ENCODE peak calls at places on chromosomes 7 and 10, in nine cellular contexts. K, R, T, O, I, D, X, A and Q are unnamed samples.

GRCh38 chr7:6210973-6211372 is 61.5 kb downstream of the CYTH3 start:
- DNase-seq in K (no peak), R (no peak), T (no peak), O (no peak), I (no peak), D (no peak), X (no peak), A (no peak), Q (no peak)

GRCh38 chr7:28904539-28905143 is 53.5 kb downstream of the TRIL start:
- DNase-seq in K (no peak), R (no peak), T (no peak), O (peak; percentile 32), I (no peak), D (no peak), X (no peak), A (no peak), Q (no peak)

GRCh38 chr7:141114141-141114664 is 40.3 kb downstream of the TMEM178B start:
- DNase-seq in K (no peak), R (no peak), T (no peak), O (no peak), I (no peak), D (no peak), X (no peak), A (no peak), Q (no peak)

GRCh38 chr7:23072043-23072442 is 33.5 kb upstream of the KLHL7 start:
- DNase-seq in K (no peak), R (no peak), T (no peak), O (peak; percentile 48), I (no peak), D (no peak), X (no peak), A (no peak), Q (no peak)

GRCh38 chr7:157791666-157792065 is 454.9 kb downstream of the DNAJB6 start:
- DNase-seq in K (no peak), R (no peak), T (no peak), O (no peak), I (no peak), D (no peak), X (no peak), A (no peak), Q (no peak)

GRCh38 chr7:44733708-44734481 is 14.8 kb upstream of the ZMIZ2 start:
- DNase-seq in K (no peak), R (no peak), T (no peak), O (no peak), I (no peak), D (no peak), X (no peak), A (no peak), Q (no peak)

GRCh38 chr10:79380125-79380917 is 33.1 kb downstream of the PPIF start:
- DNase-seq in K (no peak), R (no peak), T (no peak), O (no peak), I (no peak), D (no peak), X (no peak), A (peak; percentile 51), Q (no peak)

GRCh38 chr10:60433684-60434083 is 44.0 kb upstream of the ANK3 start:
- DNase-seq in K (no peak), R (no peak), T (no peak), O (no peak), I (no peak), D (no peak), X (no peak), A (no peak), Q (no peak)

GRCh38 chr10:21172774-21173432 is 275.8 kb upstream of the NEBL start:
- DNase-seq in K (no peak), R (no peak), T (no peak), O (peak; percentile 44), I (no peak), D (no peak), X (no peak), A (peak; percentile 52), Q (peak; percentile 31)

GRCh38 chr7:92461027-92462003 is 14.0 kb downstream of the GATAD1 start:
- DNase-seq in K (peak; percentile 18), R (peak; percentile 43), T (no peak), O (peak; percentile 62), I (no peak), D (no peak), X (no peak), A (peak; percentile 28), Q (peak; percentile 16)

GRCh38 chr10:110858297-110858934 is 13.3 kb upstream of the PDCD4 start:
- DNase-seq in K (no peak), R (no peak), T (no peak), O (no peak), I (no peak), D (no peak), X (no peak), A (peak; percentile 69), Q (no peak)

GRCh38 chr7:151773795-151774194 is 103.1 kb downstream of the PRKAG2 start:
- DNase-seq in K (no peak), R (no peak), T (no peak), O (no peak), I (no peak), D (no peak), X (no peak), A (no peak), Q (no peak)

GRCh38 chr7:123327661-123328060 is 127.9 kb upstream of the SLC13A1 start:
- DNase-seq in K (no peak), R (no peak), T (no peak), O (no peak), I (no peak), D (no peak), X (no peak), A (no peak), Q (no peak)

GRCh38 chr10:127937915-127938440 is 31.1 kb downstream of the PTPRE start:
- DNase-seq in K (no peak), R (no peak), T (no peak), O (no peak), I (no peak), D (no peak), X (no peak), A (no peak), Q (no peak)

GRCh38 chr7:39501358-39501757 is 64.8 kb upstream of the YAE1 start:
- DNase-seq in K (no peak), R (no peak), T (no peak), O (no peak), I (no peak), D (no peak), X (no peak), A (no peak), Q (no peak)

GRCh38 chr7:46468753-46469356 is 547.8 kb upstream of the IGFBP3 start:
- DNase-seq in K (no peak), R (no peak), T (no peak), O (peak; percentile 18), I (no peak), D (no peak), X (no peak), A (no peak), Q (no peak)

GRCh38 chr7:140201393-140201792 is 24.6 kb upstream of the KDM7A start:
- DNase-seq in K (no peak), R (no peak), T (no peak), O (peak; percentile 20), I (no peak), D (no peak), X (no peak), A (no peak), Q (no peak)

GRCh38 chr7:82534687-82535086 is 91.1 kb upstream of the CACNA2D1 start:
- DNase-seq in K (no peak), R (no peak), T (no peak), O (no peak), I (no peak), D (no peak), X (no peak), A (no peak), Q (no peak)

GRCh38 chr7:151366872-151367207 is 25.2 kb downstream of the NUB1 start:
- DNase-seq in K (no peak), R (no peak), T (no peak), O (no peak), I (no peak), D (no peak), X (no peak), A (no peak), Q (no peak)

GRCh38 chr7:70649323-70649722 is 482.6 kb upstream of the GALNT17 start:
- DNase-seq in K (no peak), R (no peak), T (no peak), O (no peak), I (no peak), D (no peak), X (no peak), A (no peak), Q (no peak)

GRCh38 chr10:120451968-120452367 is 5.1 kb upstream of the PLPP4 start:
- DNase-seq in K (no peak), R (no peak), T (no peak), O (no peak), I (no peak), D (no peak), X (no peak), A (no peak), Q (no peak)

GRCh38 chr7:127845497-127846214 is 185.6 kb downstream of the LRRC4 start:
- DNase-seq in K (no peak), R (no peak), T (no peak), O (no peak), I (no peak), D (no peak), X (no peak), A (no peak), Q (no peak)

GRCh38 chr10:70169661-70170364 is 501 bp downstream of the SAR1A start:
- DNase-seq in K (no peak), R (no peak), T (no peak), O (peak; percentile 15), I (no peak), D (no peak), X (no peak), A (no peak), Q (no peak)

GRCh38 chr10:30984563-30985328 is 46.9 kb downstream of the ZNF438 start:
- DNase-seq in K (no peak), R (no peak), T (no peak), O (no peak), I (no peak), D (no peak), X (no peak), A (no peak), Q (no peak)

GRCh38 chr7:14207154-14207553 is 217.7 kb upstream of the ETV1 start:
- DNase-seq in K (no peak), R (no peak), T (no peak), O (peak; percentile 13), I (no peak), D (no peak), X (no peak), A (no peak), Q (no peak)

GRCh38 chr10:119162693-119163092 is 2.8 kb downstream of the SFXN4 start:
- DNase-seq in K (no peak), R (no peak), T (no peak), O (no peak), I (no peak), D (no peak), X (no peak), A (no peak), Q (no peak)

GRCh38 chr10:3946234-3947229 is 161.5 kb upstream of the KLF6 start:
- DNase-seq in K (no peak), R (no peak), T (no peak), O (peak; percentile 31), I (no peak), D (no peak), X (no peak), A (no peak), Q (no peak)

GRCh38 chr7:114426824-114427223 is 12.2 kb downstream of the FOXP2 start:
- DNase-seq in K (no peak), R (no peak), T (no peak), O (peak; percentile 29), I (no peak), D (no peak), X (no peak), A (no peak), Q (no peak)

GRCh38 chr10:50618624-50619023 is 5.1 kb downstream of the SGMS1 start:
- DNase-seq in K (no peak), R (no peak), T (no peak), O (no peak), I (no peak), D (no peak), X (no peak), A (no peak), Q (no peak)

GRCh38 chr7:98881561-98882315 is 3.4 kb downstream of the TRRAP start:
- DNase-seq in K (no peak), R (no peak), T (no peak), O (no peak), I (no peak), D (no peak), X (no peak), A (no peak), Q (no peak)

GRCh38 chr10:18308600-18308999 is 168.4 kb downstream of the CACNB2 start:
- DNase-seq in K (no peak), R (no peak), T (no peak), O (no peak), I (no peak), D (no peak), X (no peak), A (no peak), Q (no peak)